ENCODE peak calls at places on chromosomes 7 and 10, in five cellular contexts. B is GM12878, F is A549, P is K562, Y is H1. Z is an unnamed sample.

GRCh38 chr10:34195364-34196057 is 619.6 kb downstream of the PARD3 start:
- DNase-seq in B (no peak), F (no peak), P (no peak), Y (no peak), Z (no peak)

GRCh38 chr10:20334559-20334958 is 518.3 kb downstream of the PLXDC2 start:
- DNase-seq in B (no peak), F (no peak), P (no peak), Y (no peak), Z (no peak)

GRCh38 chr10:71372882-71373495 is 23.7 kb upstream of the CDH23 start:
- DNase-seq in B (peak), F (no peak), P (no peak), Y (no peak), Z (no peak)

GRCh38 chr10:54094321-54094720 is 706.7 kb downstream of the PCDH15 start:
- DNase-seq in B (no peak), F (no peak), P (no peak), Y (no peak), Z (no peak)

GRCh38 chr7:5494683-5495561 is 71.3 kb upstream of the TNRC18 start:
- DNase-seq in B (no peak), F (peak), P (peak), Y (peak), Z (peak)

GRCh38 chr10:129545257-129545656 is 78.2 kb downstream of the MGMT start:
- DNase-seq in B (no peak), F (no peak), P (no peak), Y (no peak), Z (no peak)

GRCh38 chr10:122020202-122020601 is 31.2 kb downstream of the TACC2 start:
- DNase-seq in B (no peak), F (no peak), P (no peak), Y (no peak), Z (no peak)

GRCh38 chr10:29757551-29758297 is 123.0 kb upstream of the SVIL start:
- DNase-seq in B (no peak), F (no peak), P (no peak), Y (no peak), Z (no peak)

GRCh38 chr10:5576780-5577472 is 52.2 kb downstream of the CALML3 start:
- DNase-seq in B (no peak), F (no peak), P (no peak), Y (no peak), Z (no peak)

GRCh38 chr7:18081617-18082016 is 54.0 kb upstream of the PRPS1L1 start:
- DNase-seq in B (no peak), F (no peak), P (no peak), Y (no peak), Z (no peak)

GRCh38 chr7:100010901-100011300 is 4.5 kb upstream of the ZKSCAN1 start:
- DNase-seq in B (no peak), F (no peak), P (no peak), Y (no peak), Z (no peak)

GRCh38 chr7:91519241-91520200 is 255.3 kb downstream of the FZD1 start:
- DNase-seq in B (no peak), F (no peak), P (no peak), Y (no peak), Z (no peak)

GRCh38 chr7:2934984-2935740 is 91.1 kb upstream of the GNA12 start:
- DNase-seq in B (no peak), F (no peak), P (no peak), Y (no peak), Z (no peak)

GRCh38 chr7:76047305-76047810 is 442 bp downstream of the STYXL1 start:
- DNase-seq in B (no peak), F (no peak), P (peak), Y (no peak), Z (no peak)

GRCh38 chr10:126469692-126470091 is 81.4 kb upstream of the ADAM12 start:
- DNase-seq in B (no peak), F (no peak), P (no peak), Y (peak), Z (no peak)

GRCh38 chr10:126468467-126468866 is 80.2 kb upstream of the ADAM12 start:
- DNase-seq in B (no peak), F (no peak), P (no peak), Y (peak), Z (no peak)

GRCh38 chr10:126465771-126466170 is 77.5 kb upstream of the ADAM12 start:
- DNase-seq in B (no peak), F (no peak), P (no peak), Y (no peak), Z (no peak)

GRCh38 chr10:126474031-126474430 is 85.8 kb upstream of the ADAM12 start:
- DNase-seq in B (no peak), F (no peak), P (no peak), Y (no peak), Z (no peak)

GRCh38 chr10:126468876-126469643 is 80.8 kb upstream of the ADAM12 start:
- DNase-seq in B (no peak), F (no peak), P (no peak), Y (no peak), Z (no peak)
- TF ChIP-seq KDM1A in B (no peak), F (no peak), P (no peak), Y (no peak), Z (no peak)

DNA sequence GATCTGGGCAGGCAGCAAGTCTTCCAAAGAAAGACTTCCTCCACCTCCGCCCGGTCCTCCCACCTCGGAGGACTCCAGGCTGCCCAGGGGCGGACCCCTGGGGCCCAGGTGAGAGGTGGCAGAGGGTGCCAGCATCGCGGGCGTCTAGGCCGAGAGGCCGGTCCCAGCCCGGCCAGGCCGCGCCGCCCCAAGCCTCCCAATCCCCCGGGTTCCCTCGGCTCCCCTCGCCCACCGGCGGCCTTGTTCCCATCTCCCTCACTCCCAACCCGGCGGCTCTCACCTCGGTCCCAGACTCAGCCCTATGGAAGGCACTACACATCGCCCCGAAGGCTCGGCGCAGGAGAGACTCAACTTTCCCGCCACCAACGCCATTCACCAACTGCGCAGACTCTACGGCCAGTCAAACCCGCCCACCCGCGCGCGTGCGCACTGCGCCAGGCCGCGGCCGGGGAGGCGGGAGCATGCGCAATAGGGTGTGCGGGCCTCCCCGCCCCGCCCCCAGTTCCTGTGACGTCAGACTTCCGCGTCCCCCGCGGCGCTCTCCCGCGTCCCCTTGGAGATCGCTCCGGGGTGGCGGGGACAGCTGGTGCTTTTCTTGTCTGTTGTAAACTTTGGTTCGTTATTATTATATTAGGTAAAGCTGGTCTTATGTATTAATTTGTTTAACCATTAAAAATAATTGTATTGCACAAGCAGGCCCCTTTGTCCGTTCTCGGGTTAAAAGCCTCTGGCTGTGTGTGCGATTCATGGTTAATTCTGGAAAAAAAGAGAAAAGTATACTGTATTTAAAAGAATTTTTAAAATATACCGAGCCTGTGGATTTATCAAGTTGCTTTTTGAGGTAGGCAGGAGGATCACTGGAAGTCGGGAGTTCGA is at the start of gene XRCC2:
- DNase-seq in B (peak), F (peak), P (peak), Y (peak), Z (peak)
- TF ChIP-seq EP300 in B (peak), F (no peak), P (peak), Y (peak), Z (no peak)

GRCh38 chr7:25262586-25262985 is 34.3 kb upstream of the NPVF start:
- DNase-seq in B (no peak), F (no peak), P (no peak), Y (no peak), Z (no peak)
- TF ChIP-seq KDM1A in B (no peak), F (no peak), P (no peak), Y (no peak), Z (no peak)

DNA sequence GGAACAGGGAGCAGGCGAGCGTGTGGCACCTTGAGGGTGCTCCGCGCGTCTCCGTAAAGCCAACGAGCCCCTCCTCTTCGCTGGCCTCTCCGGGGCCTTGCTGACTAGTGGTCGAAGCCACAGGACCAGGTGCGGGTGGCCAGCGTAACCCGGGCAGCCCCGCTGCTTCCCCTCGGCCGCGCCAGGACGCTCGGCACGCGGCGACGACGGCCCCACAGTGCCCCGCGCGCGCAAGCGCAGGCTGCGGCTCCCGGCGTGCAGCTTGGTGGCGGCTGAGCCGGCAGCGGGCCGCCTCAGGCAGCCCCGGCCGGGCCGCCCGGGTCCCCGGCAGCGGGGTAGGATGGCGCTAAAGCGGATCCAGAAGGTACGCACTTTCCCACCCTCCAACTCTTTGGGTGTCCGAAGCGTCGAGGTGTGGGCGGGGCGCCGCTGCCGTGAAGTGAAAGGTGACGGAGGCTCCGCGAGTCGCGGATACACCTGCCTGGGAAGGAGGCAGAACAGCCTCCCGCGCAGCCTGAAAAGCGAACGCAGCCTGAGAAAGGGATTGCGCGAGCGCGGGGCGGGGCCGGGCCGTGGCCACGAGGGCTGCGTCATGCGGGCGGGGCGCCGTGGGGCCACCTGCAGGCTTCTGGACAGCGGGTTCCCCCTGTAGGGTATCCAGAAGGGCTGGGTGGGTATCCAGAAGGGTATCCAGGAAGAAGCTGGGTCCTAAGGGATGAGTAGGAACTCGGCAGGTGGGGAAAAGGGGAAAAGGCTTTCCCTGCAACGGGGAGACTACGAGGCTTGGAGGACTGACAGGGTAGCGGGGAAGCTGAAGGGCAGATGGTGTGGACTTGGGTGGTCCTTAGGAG is at the start of gene UBE2D4:
- DNase-seq in B (peak), F (peak), P (peak), Y (peak), Z (peak)
- TF ChIP-seq EP300 in B (no peak), F (no peak), P (no peak), Y (no peak), Z (no peak)

GRCh38 chr7:33872870-33873269 is 32.5 kb upstream of the BMPER start:
- DNase-seq in B (no peak), F (no peak), P (no peak), Y (no peak), Z (no peak)

GRCh38 chr7:33870120-33870519 is 35.2 kb upstream of the BMPER start:
- DNase-seq in B (no peak), F (no peak), P (no peak), Y (no peak), Z (no peak)

GRCh38 chr7:33869176-33869575 is 36.2 kb upstream of the BMPER start:
- DNase-seq in B (no peak), F (no peak), P (no peak), Y (no peak), Z (no peak)

GRCh38 chr7:33862946-33863814 is 42.2 kb upstream of the BMPER start:
- DNase-seq in B (no peak), F (no peak), P (no peak), Y (no peak), Z (no peak)

GRCh38 chr7:33868151-33868550 is 37.2 kb upstream of the BMPER start:
- DNase-seq in B (no peak), F (no peak), P (no peak), Y (no peak), Z (no peak)
- TF ChIP-seq KDM1A in B (no peak), F (no peak), P (no peak), Y (no peak), Z (no peak)

GRCh38 chr7:106484562-106484961 is 176.4 kb downstream of the CCDC71L start:
- DNase-seq in B (no peak), F (no peak), P (no peak), Y (no peak), Z (no peak)

GRCh38 chr7:106485919-106486318 is 175.0 kb downstream of the CCDC71L start:
- DNase-seq in B (no peak), F (no peak), P (no peak), Y (no peak), Z (no peak)

GRCh38 chr7:106487892-106488291 is 173.1 kb downstream of the CCDC71L start:
- DNase-seq in B (no peak), F (no peak), P (no peak), Y (no peak), Z (no peak)

GRCh38 chr7:106486331-106486730 is 174.6 kb downstream of the CCDC71L start:
- DNase-seq in B (no peak), F (no peak), P (no peak), Y (no peak), Z (no peak)

DNA sequence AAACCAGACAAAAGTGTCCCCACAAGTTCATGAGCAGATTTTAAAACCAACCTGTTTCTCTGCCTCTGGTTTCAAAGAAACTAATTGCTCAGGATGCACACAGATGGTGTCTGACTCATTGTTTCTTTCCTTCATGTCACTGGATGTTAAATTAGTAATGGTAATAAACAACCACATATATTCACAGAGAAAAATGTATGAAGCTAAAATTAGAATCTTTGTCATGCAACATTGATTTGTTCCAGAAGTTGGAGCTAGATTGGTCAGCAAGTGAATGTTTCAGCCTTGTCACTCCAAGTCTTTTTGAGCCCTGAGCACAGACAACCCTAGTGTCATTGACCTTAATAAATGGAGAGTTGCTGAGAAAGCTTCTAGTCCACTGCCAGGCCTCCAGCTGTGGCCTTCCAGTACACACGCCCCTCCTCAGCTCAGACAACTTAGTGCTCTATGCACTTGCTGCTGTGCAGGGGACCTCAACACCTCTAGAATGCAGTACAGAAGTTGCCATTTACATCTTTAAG is 175.9 kb downstream of the CCDC71L start:
- DNase-seq in B (no peak), F (no peak), P (no peak), Y (no peak), Z (no peak)
- TF ChIP-seq EP300 in B (no peak), F (no peak), P (no peak), Y (no peak), Z (no peak)

DNA sequence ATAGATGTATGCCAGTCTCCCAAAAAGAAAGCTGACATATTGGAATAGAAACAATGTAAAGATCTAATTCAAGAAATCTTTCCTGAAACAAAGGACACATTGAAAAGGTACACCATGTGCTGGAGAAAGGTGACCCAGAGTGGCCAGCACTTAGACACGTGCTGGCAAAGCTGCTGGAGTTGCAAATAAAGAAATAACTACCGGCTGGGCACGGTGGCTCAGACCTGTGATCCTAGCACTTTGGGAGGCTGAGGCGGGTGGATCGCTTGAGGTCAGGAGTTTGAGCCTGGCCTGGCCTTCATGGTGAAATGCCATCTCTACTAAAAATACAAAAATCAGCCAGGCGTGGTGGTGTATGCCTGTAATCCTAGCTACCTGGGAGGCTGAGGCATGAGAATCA is 35.9 kb downstream of the PKD1L1 start:
- DNase-seq in B (no peak), F (no peak), P (no peak), Y (no peak), Z (no peak)
- TF ChIP-seq KDM1A in B (no peak), F (no peak), P (no peak), Y (no peak), Z (no peak)

GRCh38 chr7:149855368-149856305 is 17.5 kb downstream of the ZNF862 start:
- DNase-seq in B (no peak), F (no peak), P (peak), Y (no peak), Z (peak)
- TF ChIP-seq EP300 in B (no peak), F (no peak), P (no peak), Y (no peak), Z (no peak)

GRCh38 chr7:27162548-27162848 is 2.8 kb downstream of the HOXA9 start:
- DNase-seq in B (no peak), F (no peak), P (no peak), Y (no peak), Z (no peak)

GRCh38 chr7:27160546-27161213 is 4.2 kb upstream of the HOXA7 start:
- DNase-seq in B (peak), F (peak), P (peak), Y (peak), Z (peak)

GRCh38 chr7:27160147-27160545 is 3.7 kb upstream of the HOXA7 start:
- DNase-seq in B (no peak), F (no peak), P (no peak), Y (peak), Z (no peak)

GRCh38 chr7:27161721-27162547 is 3.4 kb downstream of the HOXA9 start:
- DNase-seq in B (no peak), F (no peak), P (no peak), Y (peak), Z (no peak)

GRCh38 chr7:27161214-27161720 is 4.1 kb downstream of the HOXA9 start:
- DNase-seq in B (no peak), F (no peak), P (no peak), Y (no peak), Z (no peak)
- TF ChIP-seq KDM1A in B (no peak), F (no peak), P (no peak), Y (no peak), Z (no peak)

Z was measured in HepG2.